ENCODE peak calls at places on chromosomes 11 and 22, in six cellular contexts. One of them, this sample, is unnamed. For H3K4me1 and H3K27me3, the result is how much of the 10 kb centered on the place peaks cover.

GRCh38 chr11:118649941-118650340 is 29.5 kb downstream of the TREH start:
- DNase-seq in sigmoid colon: no peak
- DNase-seq in GM23338: no peak
- DNase-seq in Panc1: no peak
- DNase-seq in stomach: no peak
- DNase-seq in suprapubic skin: no peak
- DNase-seq in this sample: no peak

GRCh38 chr11:11306855-11307254 is 46.2 kb downstream of the CSNK2A3 start:
- DNase-seq in stomach: no peak
- DNase-seq in sigmoid colon: no peak
- DNase-seq in Panc1: no peak
- DNase-seq in GM23338: no peak
- DNase-seq in suprapubic skin: no peak
- DNase-seq in this sample: no peak

GRCh38 chr11:72511393-72512047 is 77.2 kb upstream of the CLPB start:
- DNase-seq in sigmoid colon: no peak
- DNase-seq in Panc1: no peak
- DNase-seq in GM23338: no peak
- DNase-seq in suprapubic skin: no peak
- DNase-seq in stomach: no peak
- DNase-seq in this sample: no peak

GRCh38 chr22:19851291-19852176 is 3.1 kb downstream of the GNB1L start:
- DNase-seq in GM23338: no peak
- DNase-seq in sigmoid colon: no peak
- DNase-seq in stomach: no peak
- DNase-seq in suprapubic skin: no peak
- DNase-seq in Panc1: no peak
- DNase-seq in this sample: no peak

GRCh38 chr11:692824-693414 is 2.1 kb downstream of the DEAF1 start:
- DNase-seq in Panc1: no peak
- DNase-seq in sigmoid colon: no peak
- DNase-seq in stomach: no peak
- DNase-seq in suprapubic skin: no peak
- DNase-seq in GM23338: no peak
- DNase-seq in this sample: no peak

GRCh38 chr11:115471367-115471766 is 32.8 kb downstream of the CADM1 start:
- DNase-seq in sigmoid colon: no peak
- DNase-seq in suprapubic skin: no peak
- DNase-seq in Panc1: no peak
- DNase-seq in stomach: peak
- DNase-seq in GM23338: no peak
- DNase-seq in this sample: no peak

GRCh38 chr11:94675239-94675638 is 92.9 kb upstream of the AMOTL1 start:
- DNase-seq in suprapubic skin: no peak
- DNase-seq in sigmoid colon: no peak
- DNase-seq in Panc1: no peak
- DNase-seq in stomach: no peak
- DNase-seq in GM23338: no peak
- DNase-seq in this sample: no peak

GRCh38 chr11:134502153-134502550 is 90.1 kb upstream of the B3GAT1 start:
- DNase-seq in GM23338: no peak
- DNase-seq in stomach: peak
- DNase-seq in sigmoid colon: peak
- DNase-seq in suprapubic skin: no peak
- DNase-seq in Panc1: no peak
- DNase-seq in this sample: no peak

GRCh38 chr11:87120937-87121336 is 83.2 kb downstream of the TMEM135 start:
- DNase-seq in GM23338: no peak
- DNase-seq in stomach: no peak
- DNase-seq in Panc1: no peak
- DNase-seq in sigmoid colon: no peak
- DNase-seq in suprapubic skin: no peak
- DNase-seq in this sample: no peak

GRCh38 chr11:17720796-17721171 is 1.4 kb downstream of the MYOD1 start:
- DNase-seq in sigmoid colon: no peak
- DNase-seq in GM23338: peak
- DNase-seq in stomach: no peak
- DNase-seq in suprapubic skin: no peak
- DNase-seq in Panc1: no peak
- DNase-seq in this sample: no peak

GRCh38 chr11:126658306-126659056 is 303.0 kb downstream of the ST3GAL4 start:
- DNase-seq in Panc1: no peak
- DNase-seq in stomach: no peak
- DNase-seq in suprapubic skin: no peak
- DNase-seq in GM23338: no peak
- DNase-seq in sigmoid colon: no peak
- DNase-seq in this sample: no peak

GRCh38 chr11:26851696-26852095 is 129.8 kb upstream of the SLC5A12 start:
- DNase-seq in suprapubic skin: no peak
- DNase-seq in GM23338: no peak
- DNase-seq in sigmoid colon: no peak
- DNase-seq in Panc1: no peak
- DNase-seq in stomach: no peak
- DNase-seq in this sample: no peak

GRCh38 chr11:26847977-26848376 is 126.1 kb upstream of the SLC5A12 start:
- DNase-seq in GM23338: no peak
- DNase-seq in stomach: no peak
- DNase-seq in suprapubic skin: no peak
- DNase-seq in Panc1: no peak
- DNase-seq in sigmoid colon: no peak
- DNase-seq in this sample: no peak

GRCh38 chr11:26847459-26847858 is 125.6 kb upstream of the SLC5A12 start:
- DNase-seq in GM23338: no peak
- DNase-seq in stomach: no peak
- DNase-seq in Panc1: no peak
- DNase-seq in suprapubic skin: no peak
- DNase-seq in sigmoid colon: peak
- DNase-seq in this sample: no peak

GRCh38 chr11:26846222-26846621 is 124.4 kb upstream of the SLC5A12 start:
- DNase-seq in sigmoid colon: no peak
- DNase-seq in Panc1: no peak
- DNase-seq in stomach: no peak
- DNase-seq in suprapubic skin: no peak
- DNase-seq in GM23338: peak
- DNase-seq in this sample: no peak

GRCh38 chr11:26849009-26849408 is 127.1 kb upstream of the SLC5A12 start:
- DNase-seq in stomach: no peak
- DNase-seq in sigmoid colon: peak
- DNase-seq in Panc1: no peak
- DNase-seq in suprapubic skin: peak
- DNase-seq in GM23338: no peak
- DNase-seq in this sample: no peak
- H3K4me1 ChIP-seq in stomach: under half
- H3K4me1 ChIP-seq in sigmoid colon: under half
- H3K4me1 ChIP-seq in Panc1: under half
- H3K4me1 ChIP-seq in suprapubic skin: under half
- H3K4me1 ChIP-seq in GM23338: under half
- H3K4me1 ChIP-seq in this sample: under half

DNA sequence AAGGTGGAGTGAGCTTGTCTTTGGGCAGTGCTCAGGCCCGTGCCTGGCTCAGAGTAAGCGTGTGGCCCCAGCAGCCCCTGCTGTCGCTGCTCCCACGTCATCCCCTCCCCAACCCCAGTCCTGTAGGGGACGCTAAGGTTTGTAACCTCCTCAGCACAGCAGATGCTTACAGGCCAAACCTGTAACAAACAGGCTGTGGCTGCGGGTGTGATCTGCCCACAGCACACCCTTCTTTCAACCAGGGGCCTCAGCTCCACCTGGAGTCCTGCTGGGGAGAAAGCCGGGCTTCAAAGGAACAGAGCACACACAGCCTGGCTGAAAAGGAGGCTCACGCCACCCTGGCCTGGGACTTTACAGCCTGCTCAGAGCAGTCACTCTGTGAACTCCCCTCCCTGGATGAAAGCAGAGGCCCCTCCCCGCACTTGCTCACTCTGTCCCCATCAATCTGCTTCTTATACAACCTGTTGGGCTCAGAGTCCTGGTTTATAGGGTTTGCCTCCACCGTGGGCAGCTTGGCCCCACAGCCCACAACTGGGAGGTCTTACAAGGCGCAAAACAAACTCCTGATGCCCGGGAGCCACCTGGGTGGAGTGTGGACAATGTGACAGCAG is 54.3 kb downstream of the SCUBE1 start:
- DNase-seq in suprapubic skin: no peak
- DNase-seq in GM23338: no peak
- DNase-seq in Panc1: no peak
- DNase-seq in sigmoid colon: no peak
- DNase-seq in stomach: no peak
- DNase-seq in this sample: no peak
- TF ChIP-seq POLR2AphosphoS5 in suprapubic skin: no peak
- TF ChIP-seq POLR2AphosphoS5 in GM23338: no peak
- TF ChIP-seq POLR2AphosphoS5 in Panc1: no peak
- TF ChIP-seq POLR2AphosphoS5 in sigmoid colon: no peak
- TF ChIP-seq POLR2AphosphoS5 in stomach: no peak
- TF ChIP-seq POLR2AphosphoS5 in this sample: no peak

GRCh38 chr11:43576834-43577521 is 103.6 kb upstream of the HSD17B12 start:
- DNase-seq in stomach: peak
- DNase-seq in Panc1: no peak
- DNase-seq in GM23338: peak
- DNase-seq in suprapubic skin: no peak
- DNase-seq in sigmoid colon: no peak
- DNase-seq in this sample: peak
- H3K27me3 ChIP-seq in stomach: under half
- H3K27me3 ChIP-seq in Panc1: half or more
- H3K27me3 ChIP-seq in GM23338: half or more
- H3K27me3 ChIP-seq in suprapubic skin: half or more
- H3K27me3 ChIP-seq in sigmoid colon: half or more
- H3K27me3 ChIP-seq in this sample: half or more

GRCh38 chr11:63612181-63612580 is 2.1 kb downstream of the PLAAT3 start:
- DNase-seq in Panc1: no peak
- DNase-seq in sigmoid colon: no peak
- DNase-seq in GM23338: no peak
- DNase-seq in suprapubic skin: no peak
- DNase-seq in stomach: no peak
- DNase-seq in this sample: no peak

GRCh38 chr11:63614136-63614664 is at the start of gene PLAAT3:
- DNase-seq in suprapubic skin: peak
- DNase-seq in stomach: peak
- DNase-seq in GM23338: peak
- DNase-seq in sigmoid colon: peak
- DNase-seq in Panc1: no peak
- DNase-seq in this sample: peak

GRCh38 chr11:63611395-63611747 is 2.9 kb downstream of the PLAAT3 start:
- DNase-seq in sigmoid colon: no peak
- DNase-seq in stomach: no peak
- DNase-seq in GM23338: no peak
- DNase-seq in suprapubic skin: no peak
- DNase-seq in Panc1: no peak
- DNase-seq in this sample: peak

GRCh38 chr11:63610604-63611394 is 3.4 kb downstream of the PLAAT3 start:
- DNase-seq in stomach: peak
- DNase-seq in sigmoid colon: peak
- DNase-seq in suprapubic skin: peak
- DNase-seq in Panc1: no peak
- DNase-seq in GM23338: peak
- DNase-seq in this sample: no peak

GRCh38 chr11:63613517-63614135 is 607 bp downstream of the PLAAT3 start:
- DNase-seq in suprapubic skin: peak
- DNase-seq in stomach: peak
- DNase-seq in Panc1: no peak
- DNase-seq in GM23338: peak
- DNase-seq in sigmoid colon: peak
- DNase-seq in this sample: peak
- H3K4me1 ChIP-seq in suprapubic skin: under half
- H3K4me1 ChIP-seq in stomach: half or more
- H3K4me1 ChIP-seq in Panc1: under half
- H3K4me1 ChIP-seq in GM23338: under half
- H3K4me1 ChIP-seq in sigmoid colon: under half
- H3K4me1 ChIP-seq in this sample: under half

DNA sequence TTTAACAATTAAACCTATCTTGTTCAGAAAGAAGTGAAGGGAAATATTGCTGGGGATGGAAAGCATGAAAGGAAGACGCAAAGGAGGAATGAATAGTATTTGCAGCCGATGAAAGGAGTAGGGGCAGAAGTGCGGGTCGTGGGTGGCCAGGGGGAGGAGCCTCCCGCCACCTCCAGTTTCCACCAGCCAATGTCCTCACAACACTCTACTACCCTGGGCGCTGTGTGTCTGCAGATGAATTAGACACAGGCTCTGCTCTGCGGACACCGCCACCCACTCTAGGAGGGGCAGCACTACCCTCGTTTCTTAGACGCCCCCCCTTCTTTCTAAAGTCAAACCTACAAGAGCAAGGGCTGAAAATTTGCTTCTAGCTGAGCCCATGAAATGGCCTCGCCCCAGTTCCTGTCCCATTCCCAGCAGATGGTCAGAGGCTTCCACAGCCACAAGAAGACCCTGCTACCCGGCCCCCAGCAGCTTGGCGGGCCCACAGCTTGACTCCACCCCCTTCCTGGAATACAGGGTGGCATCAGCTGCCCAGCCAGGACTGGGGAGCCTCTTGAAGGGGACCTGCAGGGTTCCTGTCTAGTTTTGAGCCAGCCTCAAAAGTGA is 268.1 kb downstream of the BUD13 start:
- DNase-seq in Panc1: no peak
- DNase-seq in stomach: no peak
- DNase-seq in suprapubic skin: peak
- DNase-seq in sigmoid colon: no peak
- DNase-seq in GM23338: peak
- DNase-seq in this sample: no peak
- TF ChIP-seq POLR2AphosphoS5 in Panc1: no peak
- TF ChIP-seq POLR2AphosphoS5 in stomach: no peak
- TF ChIP-seq POLR2AphosphoS5 in suprapubic skin: no peak
- TF ChIP-seq POLR2AphosphoS5 in sigmoid colon: no peak
- TF ChIP-seq POLR2AphosphoS5 in GM23338: no peak
- TF ChIP-seq POLR2AphosphoS5 in this sample: no peak

GRCh38 chr11:125138966-125139365 is 25.6 kb upstream of the PKNOX2 start:
- DNase-seq in sigmoid colon: no peak
- DNase-seq in stomach: no peak
- DNase-seq in GM23338: no peak
- DNase-seq in suprapubic skin: no peak
- DNase-seq in Panc1: no peak
- DNase-seq in this sample: no peak
- H3K27me3 ChIP-seq in sigmoid colon: under half
- H3K27me3 ChIP-seq in stomach: under half
- H3K27me3 ChIP-seq in GM23338: half or more
- H3K27me3 ChIP-seq in suprapubic skin: under half
- H3K27me3 ChIP-seq in Panc1: under half
- H3K27me3 ChIP-seq in this sample: under half

DNA sequence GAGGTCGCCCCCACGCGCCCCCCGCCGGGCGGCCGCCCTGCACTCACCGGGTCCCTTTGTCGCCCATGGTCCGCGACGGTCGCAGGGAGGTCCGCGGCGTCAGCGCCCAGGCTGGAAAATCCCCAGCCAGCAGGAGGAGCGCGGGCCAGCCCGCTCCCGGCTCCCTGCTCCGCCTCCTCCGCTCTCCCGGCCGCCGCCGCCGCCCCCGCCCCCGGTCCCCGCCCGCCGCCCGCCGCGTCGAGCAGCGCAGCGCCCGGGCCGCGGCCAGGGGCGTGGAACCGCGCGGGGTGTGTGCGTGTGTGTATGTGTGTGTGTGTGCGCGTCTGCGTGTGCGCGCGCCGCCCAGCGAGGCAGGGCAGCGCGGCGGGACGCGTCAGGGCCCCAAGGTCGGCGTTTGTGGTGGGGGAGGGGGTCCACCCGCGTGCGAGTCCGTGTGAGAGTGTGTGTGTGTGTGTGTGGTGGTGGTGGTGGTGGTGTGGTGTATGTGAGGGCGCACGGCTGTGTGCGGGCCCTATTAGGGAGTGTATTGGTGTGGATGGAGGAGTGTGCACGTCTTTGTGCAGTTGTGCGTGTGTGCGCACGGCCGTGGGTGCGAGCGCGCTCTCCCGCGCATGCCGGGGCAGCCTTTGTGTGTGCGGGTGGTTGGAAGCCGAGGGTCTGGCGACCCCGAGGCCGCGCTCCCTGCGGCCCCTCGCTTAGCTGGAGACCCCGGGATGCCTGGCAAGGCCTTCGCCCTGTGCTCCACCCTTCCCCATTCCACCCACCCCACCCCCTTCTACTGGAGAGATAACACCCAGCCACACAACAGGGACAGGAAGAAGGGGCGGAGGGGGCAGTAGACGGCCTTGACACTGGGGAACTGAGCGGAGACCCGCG is at the start of gene ARRB1:
- DNase-seq in stomach: peak
- DNase-seq in GM23338: peak
- DNase-seq in suprapubic skin: no peak
- DNase-seq in sigmoid colon: peak
- DNase-seq in Panc1: no peak
- DNase-seq in this sample: no peak
- H3K4me1 ChIP-seq in stomach: half or more
- H3K4me1 ChIP-seq in GM23338: under half
- H3K4me1 ChIP-seq in suprapubic skin: half or more
- H3K4me1 ChIP-seq in sigmoid colon: under half
- H3K4me1 ChIP-seq in Panc1: under half
- H3K4me1 ChIP-seq in this sample: under half

This sample was measured in endothelial cell of umbilical vein.